ENCODE peak calls at places on chromosomes 3 and 15, in four cellular contexts. G, Q, L and V are unnamed samples.

GRCh38 chr3:180570238-180570637 is 31.7 kb upstream of the TTC14 start:
- DNase-seq in Q (no peak), G (no peak), L (no peak), V (no peak)

GRCh38 chr3:128323206-128324081 is 143.2 kb downstream of the DNAJB8 start:
- DNase-seq in L (no peak), G (no peak), Q (no peak), V (peak; percentile 28)

GRCh38 chr15:97401970-97402369 is 558.5 kb upstream of the ARRDC4 start:
- DNase-seq in Q (no peak), G (no peak), L (no peak), V (no peak)

GRCh38 chr3:41881233-41881821 is 80.6 kb downstream of the ULK4 start:
- DNase-seq in G (no peak), Q (peak; percentile 16), L (no peak), V (peak; percentile 35)

GRCh38 chr3:150062492-150062891 is 91.8 kb upstream of the PFN2 start:
- DNase-seq in G (no peak), L (no peak), Q (peak; percentile 80), V (no peak)

GRCh38 chr15:95826831-95827230 is 503.7 kb upstream of the NR2F2 start:
- DNase-seq in G (no peak), L (no peak), Q (no peak), V (no peak)

GRCh38 chr3:175716451-175716850 is 857.3 kb downstream of the NAALADL2 start:
- DNase-seq in Q (peak; percentile 6), G (no peak), L (no peak), V (no peak)

GRCh38 chr15:29568840-29569532 is 253.3 kb downstream of the TJP1 start:
- DNase-seq in L (no peak), G (no peak), Q (no peak), V (peak; percentile 87)

GRCh38 chr3:97896129-97896528 is 74.3 kb downstream of the CRYBG3 start:
- DNase-seq in Q (no peak), G (no peak), L (no peak), V (no peak)

GRCh38 chr3:160176923-160177322 is 48.3 kb upstream of the C3orf80 start:
- DNase-seq in G (no peak), Q (no peak), L (no peak), V (no peak)

GRCh38 chr3:40718209-40718608 is 193.4 kb downstream of the ZNF621 start:
- DNase-seq in Q (no peak), G (no peak), L (no peak), V (no peak)

GRCh38 chr15:66779331-66780009 is 77.4 kb downstream of the SMAD6 start:
- DNase-seq in G (no peak), Q (no peak), L (no peak), V (no peak)

GRCh38 chr3:147672035-147672434 is 262.9 kb downstream of the ZIC1 start:
- DNase-seq in L (no peak), G (no peak), Q (no peak), V (no peak)

GRCh38 chr3:130378677-130379191 is 33.3 kb downstream of the COL6A5 start:
- DNase-seq in G (no peak), Q (no peak), L (no peak), V (no peak)